ENCODE peak calls at places on chromosomes 5 and 9, in eight cellular contexts. One of them, this sample, is unnamed.

GRCh38 chr5:19179561-19179960 is 808.4 kb downstream of the CDH18 start:
- DNase-seq in PC-3: no peak
- DNase-seq in dorsolateral prefrontal cortex: no peak
- DNase-seq in HEK293T: no peak
- DNase-seq in caudate nucleus: no peak
- DNase-seq in suprapubic skin: no peak
- DNase-seq in progenitor cell of endocrine pancreas: no peak
- DNase-seq in activated T-cell treated with anti-CD3 and anti-CD28 coated beads for 1 hour: no peak
- DNase-seq in this sample: no peak

GRCh38 chr5:35143841-35144240 is 86.4 kb downstream of the PRLR start:
- DNase-seq in activated T-cell treated with anti-CD3 and anti-CD28 coated beads for 1 hour: no peak
- DNase-seq in HEK293T: no peak
- DNase-seq in dorsolateral prefrontal cortex: no peak
- DNase-seq in caudate nucleus: no peak
- DNase-seq in progenitor cell of endocrine pancreas: no peak
- DNase-seq in suprapubic skin: no peak
- DNase-seq in PC-3: no peak
- DNase-seq in this sample: no peak

GRCh38 chr9:112496074-112496722 is 9.6 kb downstream of the KIAA1958 start:
- DNase-seq in PC-3: peak
- DNase-seq in progenitor cell of endocrine pancreas: no peak
- DNase-seq in activated T-cell treated with anti-CD3 and anti-CD28 coated beads for 1 hour: no peak
- DNase-seq in caudate nucleus: no peak
- DNase-seq in suprapubic skin: no peak
- DNase-seq in dorsolateral prefrontal cortex: no peak
- DNase-seq in HEK293T: no peak
- DNase-seq in this sample: no peak

GRCh38 chr9:76394896-76395244 is 644 bp upstream of the RFK start:
- DNase-seq in suprapubic skin: peak
- DNase-seq in HEK293T: peak
- DNase-seq in caudate nucleus: peak
- DNase-seq in PC-3: peak
- DNase-seq in dorsolateral prefrontal cortex: peak
- DNase-seq in activated T-cell treated with anti-CD3 and anti-CD28 coated beads for 1 hour: peak
- DNase-seq in progenitor cell of endocrine pancreas: peak
- DNase-seq in this sample: peak

GRCh38 chr9:113929634-113930092 is 53.6 kb downstream of the ZNF618 start:
- DNase-seq in suprapubic skin: no peak
- DNase-seq in progenitor cell of endocrine pancreas: no peak
- DNase-seq in caudate nucleus: no peak
- DNase-seq in HEK293T: peak
- DNase-seq in activated T-cell treated with anti-CD3 and anti-CD28 coated beads for 1 hour: no peak
- DNase-seq in PC-3: peak
- DNase-seq in dorsolateral prefrontal cortex: no peak
- DNase-seq in this sample: peak

GRCh38 chr9:109893222-109893621 is 113.2 kb downstream of the PALM2AKAP2 start:
- DNase-seq in PC-3: no peak
- DNase-seq in caudate nucleus: no peak
- DNase-seq in HEK293T: no peak
- DNase-seq in dorsolateral prefrontal cortex: no peak
- DNase-seq in suprapubic skin: no peak
- DNase-seq in activated T-cell treated with anti-CD3 and anti-CD28 coated beads for 1 hour: no peak
- DNase-seq in progenitor cell of endocrine pancreas: no peak
- DNase-seq in this sample: no peak

GRCh38 chr5:50727149-50727496 is 60.7 kb downstream of the PARP8 start:
- DNase-seq in PC-3: no peak
- DNase-seq in HEK293T: no peak
- DNase-seq in caudate nucleus: no peak
- DNase-seq in suprapubic skin: no peak
- DNase-seq in dorsolateral prefrontal cortex: peak
- DNase-seq in activated T-cell treated with anti-CD3 and anti-CD28 coated beads for 1 hour: no peak
- DNase-seq in progenitor cell of endocrine pancreas: no peak
- DNase-seq in this sample: peak

GRCh38 chr9:99140685-99141314 is 35.9 kb downstream of the TGFBR1 start:
- DNase-seq in activated T-cell treated with anti-CD3 and anti-CD28 coated beads for 1 hour: peak
- DNase-seq in PC-3: peak
- DNase-seq in caudate nucleus: peak
- DNase-seq in HEK293T: peak
- DNase-seq in progenitor cell of endocrine pancreas: no peak
- DNase-seq in dorsolateral prefrontal cortex: no peak
- DNase-seq in suprapubic skin: no peak
- DNase-seq in this sample: peak

GRCh38 chr5:40453689-40454088 is 226.0 kb upstream of the PTGER4 start:
- DNase-seq in caudate nucleus: no peak
- DNase-seq in activated T-cell treated with anti-CD3 and anti-CD28 coated beads for 1 hour: no peak
- DNase-seq in PC-3: no peak
- DNase-seq in suprapubic skin: no peak
- DNase-seq in HEK293T: no peak
- DNase-seq in progenitor cell of endocrine pancreas: no peak
- DNase-seq in dorsolateral prefrontal cortex: no peak
- DNase-seq in this sample: no peak

GRCh38 chr5:138611295-138612220 is 36.4 kb upstream of the HSPA9 start:
- DNase-seq in activated T-cell treated with anti-CD3 and anti-CD28 coated beads for 1 hour: no peak
- DNase-seq in PC-3: no peak
- DNase-seq in suprapubic skin: peak
- DNase-seq in caudate nucleus: peak
- DNase-seq in dorsolateral prefrontal cortex: peak
- DNase-seq in HEK293T: no peak
- DNase-seq in progenitor cell of endocrine pancreas: peak
- DNase-seq in this sample: no peak

GRCh38 chr9:16901589-16901988 is 31.1 kb upstream of the BNC2 start:
- DNase-seq in progenitor cell of endocrine pancreas: no peak
- DNase-seq in suprapubic skin: no peak
- DNase-seq in dorsolateral prefrontal cortex: no peak
- DNase-seq in caudate nucleus: no peak
- DNase-seq in activated T-cell treated with anti-CD3 and anti-CD28 coated beads for 1 hour: no peak
- DNase-seq in PC-3: peak
- DNase-seq in HEK293T: no peak
- DNase-seq in this sample: no peak

GRCh38 chr9:95025213-95026170 is 292.0 kb downstream of the FANCC start:
- DNase-seq in activated T-cell treated with anti-CD3 and anti-CD28 coated beads for 1 hour: no peak
- DNase-seq in dorsolateral prefrontal cortex: no peak
- DNase-seq in caudate nucleus: peak
- DNase-seq in HEK293T: peak
- DNase-seq in suprapubic skin: no peak
- DNase-seq in progenitor cell of endocrine pancreas: no peak
- DNase-seq in PC-3: no peak
- DNase-seq in this sample: peak

GRCh38 chr5:308672-309271 is 12.7 kb upstream of the AHRR start:
- DNase-seq in dorsolateral prefrontal cortex: no peak
- DNase-seq in HEK293T: no peak
- DNase-seq in activated T-cell treated with anti-CD3 and anti-CD28 coated beads for 1 hour: no peak
- DNase-seq in progenitor cell of endocrine pancreas: no peak
- DNase-seq in caudate nucleus: no peak
- DNase-seq in PC-3: peak
- DNase-seq in suprapubic skin: no peak
- DNase-seq in this sample: no peak

GRCh38 chr9:114207845-114208244 is 52.5 kb downstream of the COL27A1 start:
- DNase-seq in caudate nucleus: no peak
- DNase-seq in progenitor cell of endocrine pancreas: no peak
- DNase-seq in HEK293T: no peak
- DNase-seq in dorsolateral prefrontal cortex: no peak
- DNase-seq in suprapubic skin: no peak
- DNase-seq in PC-3: no peak
- DNase-seq in activated T-cell treated with anti-CD3 and anti-CD28 coated beads for 1 hour: no peak
- DNase-seq in this sample: no peak

GRCh38 chr9:16384993-16385392 is 485.5 kb downstream of the BNC2 start:
- DNase-seq in caudate nucleus: no peak
- DNase-seq in HEK293T: no peak
- DNase-seq in suprapubic skin: no peak
- DNase-seq in PC-3: no peak
- DNase-seq in progenitor cell of endocrine pancreas: no peak
- DNase-seq in activated T-cell treated with anti-CD3 and anti-CD28 coated beads for 1 hour: no peak
- DNase-seq in dorsolateral prefrontal cortex: no peak
- DNase-seq in this sample: no peak

GRCh38 chr9:126337690-126338426 is 11.2 kb downstream of the MVB12B start:
- DNase-seq in progenitor cell of endocrine pancreas: no peak
- DNase-seq in suprapubic skin: no peak
- DNase-seq in dorsolateral prefrontal cortex: peak
- DNase-seq in caudate nucleus: peak
- DNase-seq in PC-3: no peak
- DNase-seq in HEK293T: no peak
- DNase-seq in activated T-cell treated with anti-CD3 and anti-CD28 coated beads for 1 hour: no peak
- DNase-seq in this sample: no peak

GRCh38 chr9:93091453-93092081 is 4.5 kb upstream of the CARD19 start:
- DNase-seq in PC-3: peak
- DNase-seq in suprapubic skin: peak
- DNase-seq in progenitor cell of endocrine pancreas: no peak
- DNase-seq in caudate nucleus: no peak
- DNase-seq in dorsolateral prefrontal cortex: no peak
- DNase-seq in activated T-cell treated with anti-CD3 and anti-CD28 coated beads for 1 hour: peak
- DNase-seq in HEK293T: no peak
- DNase-seq in this sample: no peak

GRCh38 chr5:94691270-94691669 is 72.8 kb downstream of the SLF1 start:
- DNase-seq in caudate nucleus: no peak
- DNase-seq in suprapubic skin: no peak
- DNase-seq in activated T-cell treated with anti-CD3 and anti-CD28 coated beads for 1 hour: no peak
- DNase-seq in HEK293T: no peak
- DNase-seq in PC-3: no peak
- DNase-seq in dorsolateral prefrontal cortex: no peak
- DNase-seq in progenitor cell of endocrine pancreas: no peak
- DNase-seq in this sample: no peak

GRCh38 chr5:5218396-5218795 is 78.3 kb downstream of the ADAMTS16 start:
- DNase-seq in caudate nucleus: no peak
- DNase-seq in suprapubic skin: no peak
- DNase-seq in dorsolateral prefrontal cortex: no peak
- DNase-seq in activated T-cell treated with anti-CD3 and anti-CD28 coated beads for 1 hour: no peak
- DNase-seq in progenitor cell of endocrine pancreas: no peak
- DNase-seq in PC-3: no peak
- DNase-seq in HEK293T: no peak
- DNase-seq in this sample: no peak

GRCh38 chr9:134373953-134374300 is 47.7 kb downstream of the RXRA start:
- DNase-seq in PC-3: no peak
- DNase-seq in HEK293T: no peak
- DNase-seq in activated T-cell treated with anti-CD3 and anti-CD28 coated beads for 1 hour: no peak
- DNase-seq in caudate nucleus: no peak
- DNase-seq in dorsolateral prefrontal cortex: no peak
- DNase-seq in progenitor cell of endocrine pancreas: no peak
- DNase-seq in suprapubic skin: no peak
- DNase-seq in this sample: no peak

GRCh38 chr9:115997923-115998322 is 155.7 kb upstream of the PAPPA start:
- DNase-seq in suprapubic skin: no peak
- DNase-seq in dorsolateral prefrontal cortex: no peak
- DNase-seq in activated T-cell treated with anti-CD3 and anti-CD28 coated beads for 1 hour: no peak
- DNase-seq in PC-3: peak
- DNase-seq in progenitor cell of endocrine pancreas: no peak
- DNase-seq in HEK293T: no peak
- DNase-seq in caudate nucleus: no peak
- DNase-seq in this sample: no peak

GRCh38 chr5:42889311-42889933 is 77.7 kb upstream of the SELENOP start:
- DNase-seq in caudate nucleus: peak
- DNase-seq in dorsolateral prefrontal cortex: peak
- DNase-seq in suprapubic skin: no peak
- DNase-seq in PC-3: peak
- DNase-seq in HEK293T: peak
- DNase-seq in activated T-cell treated with anti-CD3 and anti-CD28 coated beads for 1 hour: peak
- DNase-seq in progenitor cell of endocrine pancreas: peak
- DNase-seq in this sample: peak

GRCh38 chr9:37801287-37801850 is 772 bp downstream of the DCAF10 start:
- DNase-seq in PC-3: peak
- DNase-seq in activated T-cell treated with anti-CD3 and anti-CD28 coated beads for 1 hour: no peak
- DNase-seq in suprapubic skin: no peak
- DNase-seq in caudate nucleus: no peak
- DNase-seq in progenitor cell of endocrine pancreas: peak
- DNase-seq in HEK293T: peak
- DNase-seq in dorsolateral prefrontal cortex: no peak
- DNase-seq in this sample: no peak

GRCh38 chr5:132224721-132225120 is 2.9 kb downstream of the P4HA2 start:
- DNase-seq in dorsolateral prefrontal cortex: no peak
- DNase-seq in activated T-cell treated with anti-CD3 and anti-CD28 coated beads for 1 hour: no peak
- DNase-seq in suprapubic skin: peak
- DNase-seq in caudate nucleus: no peak
- DNase-seq in PC-3: no peak
- DNase-seq in progenitor cell of endocrine pancreas: no peak
- DNase-seq in HEK293T: no peak
- DNase-seq in this sample: peak

GRCh38 chr5:152674403-152674802 is 269.3 kb upstream of the NMUR2 start:
- DNase-seq in suprapubic skin: no peak
- DNase-seq in progenitor cell of endocrine pancreas: no peak
- DNase-seq in PC-3: no peak
- DNase-seq in HEK293T: no peak
- DNase-seq in caudate nucleus: no peak
- DNase-seq in dorsolateral prefrontal cortex: no peak
- DNase-seq in activated T-cell treated with anti-CD3 and anti-CD28 coated beads for 1 hour: no peak
- DNase-seq in this sample: no peak

GRCh38 chr9:1087120-1087881 is 37.1 kb downstream of the DMRT2 start:
- DNase-seq in suprapubic skin: no peak
- DNase-seq in PC-3: no peak
- DNase-seq in caudate nucleus: no peak
- DNase-seq in HEK293T: no peak
- DNase-seq in progenitor cell of endocrine pancreas: no peak
- DNase-seq in dorsolateral prefrontal cortex: no peak
- DNase-seq in activated T-cell treated with anti-CD3 and anti-CD28 coated beads for 1 hour: no peak
- DNase-seq in this sample: no peak

GRCh38 chr5:111392181-111392580 is 120.2 kb downstream of the STARD4 start:
- DNase-seq in suprapubic skin: no peak
- DNase-seq in PC-3: no peak
- DNase-seq in caudate nucleus: no peak
- DNase-seq in dorsolateral prefrontal cortex: no peak
- DNase-seq in progenitor cell of endocrine pancreas: no peak
- DNase-seq in activated T-cell treated with anti-CD3 and anti-CD28 coated beads for 1 hour: no peak
- DNase-seq in HEK293T: no peak
- DNase-seq in this sample: no peak

GRCh38 chr9:4788703-4789102 is 4.0 kb upstream of the RCL1 start:
- DNase-seq in PC-3: no peak
- DNase-seq in HEK293T: no peak
- DNase-seq in progenitor cell of endocrine pancreas: no peak
- DNase-seq in suprapubic skin: no peak
- DNase-seq in activated T-cell treated with anti-CD3 and anti-CD28 coated beads for 1 hour: no peak
- DNase-seq in dorsolateral prefrontal cortex: no peak
- DNase-seq in caudate nucleus: no peak
- DNase-seq in this sample: no peak

GRCh38 chr5:107571621-107572489 is 98.9 kb downstream of the EFNA5 start:
- DNase-seq in caudate nucleus: peak
- DNase-seq in HEK293T: peak
- DNase-seq in progenitor cell of endocrine pancreas: peak
- DNase-seq in PC-3: peak
- DNase-seq in activated T-cell treated with anti-CD3 and anti-CD28 coated beads for 1 hour: peak
- DNase-seq in dorsolateral prefrontal cortex: peak
- DNase-seq in suprapubic skin: peak
- DNase-seq in this sample: peak

GRCh38 chr9:69919461-69920061 is 98.9 kb downstream of the CFAP95 start:
- DNase-seq in PC-3: peak
- DNase-seq in caudate nucleus: no peak
- DNase-seq in progenitor cell of endocrine pancreas: no peak
- DNase-seq in suprapubic skin: no peak
- DNase-seq in activated T-cell treated with anti-CD3 and anti-CD28 coated beads for 1 hour: no peak
- DNase-seq in HEK293T: peak
- DNase-seq in dorsolateral prefrontal cortex: no peak
- DNase-seq in this sample: no peak

GRCh38 chr5:673140-673836 is 19.9 kb downstream of the TPPP start:
- DNase-seq in suprapubic skin: peak
- DNase-seq in activated T-cell treated with anti-CD3 and anti-CD28 coated beads for 1 hour: no peak
- DNase-seq in HEK293T: no peak
- DNase-seq in progenitor cell of endocrine pancreas: no peak
- DNase-seq in PC-3: no peak
- DNase-seq in caudate nucleus: no peak
- DNase-seq in dorsolateral prefrontal cortex: peak
- DNase-seq in this sample: no peak

GRCh38 chr5:32810812-32811211 is 99.7 kb downstream of the NPR3 start:
- DNase-seq in caudate nucleus: no peak
- DNase-seq in dorsolateral prefrontal cortex: no peak
- DNase-seq in PC-3: no peak
- DNase-seq in progenitor cell of endocrine pancreas: no peak
- DNase-seq in suprapubic skin: no peak
- DNase-seq in activated T-cell treated with anti-CD3 and anti-CD28 coated beads for 1 hour: no peak
- DNase-seq in HEK293T: no peak
- DNase-seq in this sample: no peak

GRCh38 chr5:159518361-159518760 is 188.1 kb upstream of the IL12B start:
- DNase-seq in caudate nucleus: no peak
- DNase-seq in dorsolateral prefrontal cortex: no peak
- DNase-seq in suprapubic skin: no peak
- DNase-seq in PC-3: peak
- DNase-seq in progenitor cell of endocrine pancreas: no peak
- DNase-seq in HEK293T: no peak
- DNase-seq in activated T-cell treated with anti-CD3 and anti-CD28 coated beads for 1 hour: no peak
- DNase-seq in this sample: no peak

GRCh38 chr9:124258765-124259272 is 1.1 kb downstream of the NEK6 start:
- DNase-seq in suprapubic skin: no peak
- DNase-seq in progenitor cell of endocrine pancreas: no peak
- DNase-seq in dorsolateral prefrontal cortex: no peak
- DNase-seq in caudate nucleus: no peak
- DNase-seq in PC-3: peak
- DNase-seq in HEK293T: peak
- DNase-seq in activated T-cell treated with anti-CD3 and anti-CD28 coated beads for 1 hour: no peak
- DNase-seq in this sample: no peak